ENCODE peak calls at places on chromosomes 13 and 19, in four cellular contexts. T is mammary epithelial cell, A is HFFc6, P is NCI-H2081. F is an unnamed sample.

GRCh38 chr19:20660473-20660872 is 898 bp downstream of the ZNF626 start:
- DNase-seq in T (peak), A (no peak), P (no peak), F (no peak)

GRCh38 chr13:36839981-36840380 is 21.0 kb downstream of the RFXAP start:
- DNase-seq in T (no peak), A (no peak), P (no peak), F (no peak)

GRCh38 chr19:49951806-49952474 is 9.0 kb downstream of the SIGLEC11 start:
- DNase-seq in T (no peak), A (no peak), P (no peak), F (no peak)

GRCh38 chr13:59261928-59262488 is 901.7 kb downstream of the DIAPH3 start:
- DNase-seq in T (no peak), A (no peak), P (no peak), F (no peak)

GRCh38 chr19:38183227-38183914 is 40.7 kb downstream of the DPF1 start:
- DNase-seq in T (no peak), A (no peak), P (no peak), F (no peak)

GRCh38 chr19:4909897-4910593 is 744 bp downstream of the UHRF1 start:
- DNase-seq in T (peak), A (peak), P (peak), F (peak)

GRCh38 chr13:105144020-105144419 is 1391.4 kb downstream of the EFNB2 start:
- DNase-seq in T (no peak), A (no peak), P (no peak), F (no peak)

GRCh38 chr13:34087791-34088190 is 269.8 kb downstream of the RFC3 start:
- DNase-seq in T (no peak), A (no peak), P (no peak), F (no peak)

GRCh38 chr13:41915096-41915495 is 45.8 kb downstream of the VWA8 start:
- DNase-seq in T (peak), A (no peak), P (no peak), F (peak)

GRCh38 chr13:89565711-89566110 is 1781.8 kb upstream of the MIR17HG start:
- DNase-seq in T (no peak), A (no peak), P (no peak), F (no peak)

GRCh38 chr19:8069116-8069973 is 16.8 kb downstream of the CCL25 start:
- DNase-seq in T (no peak), A (no peak), P (no peak), F (no peak)

GRCh38 chr13:27076411-27076810 is 95.2 kb downstream of the USP12 start:
- DNase-seq in T (no peak), A (no peak), P (peak), F (no peak)

GRCh38 chr13:52695856-52696255 is 43.2 kb downstream of the SUGT1 start:
- DNase-seq in T (peak), A (peak), P (no peak), F (peak)

GRCh38 chr13:113926301-113926761 is 47.5 kb downstream of the C13orf46 start:
- DNase-seq in T (no peak), A (peak), P (no peak), F (no peak)

GRCh38 chr13:32080328-32080744 is 48.8 kb downstream of the FRY start:
- DNase-seq in T (no peak), A (no peak), P (no peak), F (no peak)

GRCh38 chr19:49880162-49880869 is 2.8 kb downstream of the TBC1D17 start:
- DNase-seq in T (no peak), A (no peak), P (no peak), F (no peak)

GRCh38 chr19:7709932-7710460 is 8.1 kb upstream of the FCER2 start:
- DNase-seq in T (no peak), A (no peak), P (no peak), F (no peak)

GRCh38 chr13:32659736-32660135 is 73.5 kb downstream of the PDS5B start:
- DNase-seq in T (no peak), A (no peak), P (no peak), F (no peak)

GRCh38 chr13:58300974-58301681 is 669.6 kb downstream of the PCDH17 start:
- DNase-seq in T (no peak), A (no peak), P (no peak), F (no peak)

GRCh38 chr13:47170971-47171370 is 274.1 kb upstream of the HTR2A start:
- DNase-seq in T (no peak), A (no peak), P (no peak), F (no peak)

GRCh38 chr13:74889321-74889720 is 592.6 kb downstream of the TBC1D4 start:
- DNase-seq in T (peak), A (no peak), P (no peak), F (peak)

GRCh38 chr19:12867120-12868099 is 13.8 kb downstream of the DNASE2 start:
- DNase-seq in T (no peak), A (no peak), P (no peak), F (peak)

F was measured in bronchial epithelial cell.